ENCODE peak calls at places on chromosomes 5 and 9, in six cellular contexts. Z is activated CD4-positive, CD25-positive, alpha-beta regulatory T cell treated with anti-CD3 and anti-CD28 coated beads, Interleukin-2, amount 50 U/mL, for 16 hours; W is SK-N-SH; I is SK-MEL-5; E is fibroblast of mammary gland; V is NCI-H2029. C is an unnamed sample.

GRCh38 chr9:126606483-126606870 is 7.3 kb upstream of the LMX1B start:
- DNase-seq in Z (no peak), W (peak), I (no peak), E (no peak), V (no peak), C (no peak)

GRCh38 chr5:169369130-169369529 is 68.2 kb upstream of the SLIT3 start:
- DNase-seq in Z (no peak), W (no peak), I (no peak), E (no peak), V (no peak), C (no peak)

GRCh38 chr9:128683340-128684064 is 5.5 kb upstream of the SET start:
- DNase-seq in Z (no peak), W (no peak), I (peak), E (peak), V (no peak), C (no peak)

GRCh38 chr5:150279618-150280017 is 10.0 kb downstream of the CAMK2A start:
- DNase-seq in Z (no peak), W (peak), I (no peak), E (no peak), V (no peak), C (no peak)

GRCh38 chr5:167207081-167207480 is 1084.4 kb upstream of the WWC1 start:
- DNase-seq in Z (no peak), W (no peak), I (peak), E (peak), V (no peak), C (no peak)

GRCh38 chr9:7848498-7848897 is 48.9 kb upstream of the DMAC1 start:
- DNase-seq in Z (no peak), W (no peak), I (no peak), E (no peak), V (no peak), C (no peak)

GRCh38 chr5:173480896-173481295 is 135.6 kb downstream of the BOD1 start:
- DNase-seq in Z (no peak), W (no peak), I (no peak), E (no peak), V (no peak), C (no peak)

GRCh38 chr5:12951846-12952245 is 992.6 kb downstream of the DNAH5 start:
- DNase-seq in Z (no peak), W (no peak), I (no peak), E (no peak), V (no peak), C (no peak)

GRCh38 chr5:129063483-129064136 is 30.9 kb upstream of the ISOC1 start:
- DNase-seq in Z (no peak), W (peak), I (no peak), E (peak), V (no peak), C (no peak)

GRCh38 chr9:111601237-111602018 is 2.0 kb upstream of the PTGR1 start:
- DNase-seq in Z (no peak), W (no peak), I (no peak), E (peak), V (no peak), C (no peak)

C was measured in NCI-H510A.